ENCODE peak calls at places on chromosomes 7 and 10, in eight cellular contexts. One of them, this sample, is unnamed.

GRCh38 chr7:124328774-124329173 is 295.9 kb upstream of the TMEM229A start:
- DNase-seq in stomach: no peak
- DNase-seq in spleen: no peak
- DNase-seq in breast epithelium: no peak
- DNase-seq in suprapubic skin: no peak
- DNase-seq in GM12892: no peak
- DNase-seq in GM23338: no peak
- DNase-seq in transverse colon: no peak
- DNase-seq in this sample: no peak

GRCh38 chr10:96556003-96556402 is 30.8 kb downstream of the TM9SF3 start:
- DNase-seq in stomach: no peak
- DNase-seq in spleen: no peak
- DNase-seq in breast epithelium: no peak
- DNase-seq in suprapubic skin: no peak
- DNase-seq in GM12892: no peak
- DNase-seq in GM23338: peak; percentile 53
- DNase-seq in transverse colon: no peak
- DNase-seq in this sample: no peak

GRCh38 chr10:17742918-17743317 is 9.1 kb upstream of the TMEM236 start:
- DNase-seq in stomach: peak; percentile 58
- DNase-seq in spleen: no peak
- DNase-seq in breast epithelium: peak; percentile 54
- DNase-seq in suprapubic skin: no peak
- DNase-seq in GM12892: no peak
- DNase-seq in GM23338: peak; percentile 66
- DNase-seq in transverse colon: peak; percentile 66
- DNase-seq in this sample: no peak

GRCh38 chr7:98300595-98301372 is 19.3 kb downstream of the BRI3 start:
- DNase-seq in stomach: no peak
- DNase-seq in spleen: no peak
- DNase-seq in breast epithelium: no peak
- DNase-seq in suprapubic skin: no peak
- DNase-seq in GM12892: no peak
- DNase-seq in GM23338: no peak
- DNase-seq in transverse colon: no peak
- DNase-seq in this sample: no peak

GRCh38 chr7:87220734-87221215 is 1.2 kb upstream of the TMEM243 start:
- DNase-seq in stomach: no peak
- DNase-seq in spleen: no peak
- DNase-seq in breast epithelium: no peak
- DNase-seq in suprapubic skin: no peak
- DNase-seq in GM12892: no peak
- DNase-seq in GM23338: peak; percentile 30
- DNase-seq in transverse colon: peak; percentile 28
- DNase-seq in this sample: no peak

GRCh38 chr7:106774768-106775551 is 90.1 kb upstream of the PIK3CG start:
- DNase-seq in stomach: no peak
- DNase-seq in spleen: no peak
- DNase-seq in breast epithelium: no peak
- DNase-seq in suprapubic skin: no peak
- DNase-seq in GM12892: no peak
- DNase-seq in GM23338: peak; percentile 38
- DNase-seq in transverse colon: no peak
- DNase-seq in this sample: no peak

GRCh38 chr7:111525100-111525499 is 37.2 kb downstream of the IMMP2L start:
- DNase-seq in stomach: no peak
- DNase-seq in spleen: no peak
- DNase-seq in breast epithelium: no peak
- DNase-seq in suprapubic skin: no peak
- DNase-seq in GM12892: no peak
- DNase-seq in GM23338: no peak
- DNase-seq in transverse colon: no peak
- DNase-seq in this sample: no peak

GRCh38 chr10:14605231-14605925 is 169.3 kb downstream of the FAM107B start:
- DNase-seq in stomach: no peak
- DNase-seq in spleen: no peak
- DNase-seq in breast epithelium: no peak
- DNase-seq in suprapubic skin: no peak
- DNase-seq in GM12892: no peak
- DNase-seq in GM23338: peak; percentile 14
- DNase-seq in transverse colon: no peak
- DNase-seq in this sample: no peak

GRCh38 chr7:102260856-102261255 is 25.8 kb upstream of the SH2B2 start:
- DNase-seq in stomach: no peak
- DNase-seq in spleen: no peak
- DNase-seq in breast epithelium: no peak
- DNase-seq in suprapubic skin: no peak
- DNase-seq in GM12892: no peak
- DNase-seq in GM23338: peak; percentile 57
- DNase-seq in transverse colon: no peak
- DNase-seq in this sample: no peak

GRCh38 chr7:39547336-39547735 is 18.9 kb upstream of the YAE1 start:
- DNase-seq in stomach: no peak
- DNase-seq in spleen: no peak
- DNase-seq in breast epithelium: no peak
- DNase-seq in suprapubic skin: no peak
- DNase-seq in GM12892: no peak
- DNase-seq in GM23338: peak; percentile 18
- DNase-seq in transverse colon: no peak
- DNase-seq in this sample: no peak

GRCh38 chr7:112484671-112485097 is 3.9 kb downstream of the LSMEM1 start:
- DNase-seq in stomach: no peak
- DNase-seq in spleen: no peak
- DNase-seq in breast epithelium: no peak
- DNase-seq in suprapubic skin: no peak
- DNase-seq in GM12892: no peak
- DNase-seq in GM23338: no peak
- DNase-seq in transverse colon: no peak
- DNase-seq in this sample: peak; percentile 75

GRCh38 chr10:36759111-36759805 is 366.1 kb upstream of the ANKRD30A start:
- DNase-seq in stomach: no peak
- DNase-seq in spleen: no peak
- DNase-seq in breast epithelium: no peak
- DNase-seq in suprapubic skin: no peak
- DNase-seq in GM12892: no peak
- DNase-seq in GM23338: no peak
- DNase-seq in transverse colon: no peak
- DNase-seq in this sample: no peak

GRCh38 chr10:20776384-20776783 is 120.7 kb downstream of the NEBL start:
- DNase-seq in stomach: no peak
- DNase-seq in spleen: no peak
- DNase-seq in breast epithelium: no peak
- DNase-seq in suprapubic skin: no peak
- DNase-seq in GM12892: no peak
- DNase-seq in GM23338: no peak
- DNase-seq in transverse colon: no peak
- DNase-seq in this sample: no peak

GRCh38 chr7:112207106-112207592 is 654 bp downstream of the ZNF277 start:
- DNase-seq in stomach: no peak
- DNase-seq in spleen: no peak
- DNase-seq in breast epithelium: no peak
- DNase-seq in suprapubic skin: no peak
- DNase-seq in GM12892: peak; percentile 4
- DNase-seq in GM23338: no peak
- DNase-seq in transverse colon: no peak
- DNase-seq in this sample: no peak

GRCh38 chr10:110432084-110432483 is 65.6 kb upstream of the DUSP5 start:
- DNase-seq in stomach: peak; percentile 22
- DNase-seq in spleen: peak; percentile 12
- DNase-seq in breast epithelium: no peak
- DNase-seq in suprapubic skin: no peak
- DNase-seq in GM12892: no peak
- DNase-seq in GM23338: no peak
- DNase-seq in transverse colon: no peak
- DNase-seq in this sample: peak; percentile 7

GRCh38 chr10:29438271-29438670 is 149.4 kb downstream of the LYZL1 start:
- DNase-seq in stomach: no peak
- DNase-seq in spleen: no peak
- DNase-seq in breast epithelium: no peak
- DNase-seq in suprapubic skin: no peak
- DNase-seq in GM12892: no peak
- DNase-seq in GM23338: no peak
- DNase-seq in transverse colon: no peak
- DNase-seq in this sample: no peak

GRCh38 chr7:96654630-96655188 is 54.9 kb downstream of the SEM1 start:
- DNase-seq in stomach: no peak
- DNase-seq in spleen: no peak
- DNase-seq in breast epithelium: no peak
- DNase-seq in suprapubic skin: no peak
- DNase-seq in GM12892: no peak
- DNase-seq in GM23338: no peak
- DNase-seq in transverse colon: no peak
- DNase-seq in this sample: no peak

GRCh38 chr7:96658011-96658391 is 51.6 kb downstream of the SEM1 start:
- DNase-seq in stomach: no peak
- DNase-seq in spleen: no peak
- DNase-seq in breast epithelium: no peak
- DNase-seq in suprapubic skin: no peak
- DNase-seq in GM12892: no peak
- DNase-seq in GM23338: no peak
- DNase-seq in transverse colon: no peak
- DNase-seq in this sample: no peak

GRCh38 chr7:96655956-96656355 is 53.7 kb downstream of the SEM1 start:
- DNase-seq in stomach: no peak
- DNase-seq in spleen: no peak
- DNase-seq in breast epithelium: no peak
- DNase-seq in suprapubic skin: no peak
- DNase-seq in GM12892: no peak
- DNase-seq in GM23338: no peak
- DNase-seq in transverse colon: no peak
- DNase-seq in this sample: no peak

GRCh38 chr7:96663457-96663856 is 46.2 kb downstream of the SEM1 start:
- DNase-seq in stomach: no peak
- DNase-seq in spleen: no peak
- DNase-seq in breast epithelium: no peak
- DNase-seq in suprapubic skin: no peak
- DNase-seq in GM12892: no peak
- DNase-seq in GM23338: no peak
- DNase-seq in transverse colon: no peak
- DNase-seq in this sample: no peak

DNA sequence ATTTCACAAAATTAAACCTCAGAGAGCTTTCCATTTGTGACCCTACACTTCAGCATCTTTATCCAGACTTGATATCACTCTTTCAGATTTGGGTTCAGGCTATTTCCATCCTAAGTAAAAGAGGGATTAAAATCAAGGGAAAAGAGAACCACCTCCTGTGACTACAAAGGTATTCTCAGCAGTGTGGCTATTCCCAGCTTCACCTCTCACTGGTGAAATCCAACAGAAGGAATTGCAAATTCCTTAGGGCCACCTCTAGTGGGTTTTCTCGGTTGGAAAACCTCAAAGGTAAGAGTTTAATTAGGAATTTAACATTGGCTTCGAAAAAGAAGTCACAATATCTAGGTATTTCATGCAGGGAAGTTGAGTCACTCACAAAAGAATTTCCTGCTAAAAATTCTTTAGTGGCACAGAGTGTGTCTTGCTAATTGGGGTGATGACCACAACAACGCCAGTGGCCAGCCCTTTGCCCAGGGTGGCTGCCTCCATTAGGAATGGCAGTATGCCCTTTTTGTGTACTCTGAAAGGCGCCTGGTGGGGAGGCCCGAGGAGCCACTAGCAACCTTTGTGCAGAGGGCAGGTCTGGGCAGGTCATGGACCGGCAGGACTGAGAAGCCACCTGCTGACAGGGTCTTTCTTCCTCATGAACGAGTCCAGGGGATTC is 52.2 kb downstream of the SEM1 start:
- DNase-seq in stomach: no peak
- DNase-seq in spleen: no peak
- DNase-seq in breast epithelium: no peak
- DNase-seq in suprapubic skin: no peak
- DNase-seq in GM12892: no peak
- DNase-seq in GM23338: peak; percentile 21
- DNase-seq in transverse colon: no peak
- DNase-seq in this sample: no peak
- TF ChIP-seq POLR2AphosphoS5 in stomach: no peak
- TF ChIP-seq POLR2AphosphoS5 in spleen: no peak
- TF ChIP-seq POLR2AphosphoS5 in breast epithelium: no peak
- TF ChIP-seq POLR2AphosphoS5 in suprapubic skin: no peak
- TF ChIP-seq POLR2AphosphoS5 in GM12892: no peak
- TF ChIP-seq POLR2AphosphoS5 in GM23338: no peak
- TF ChIP-seq POLR2AphosphoS5 in transverse colon: no peak
- TF ChIP-seq POLR2AphosphoS5 in this sample: no peak

GRCh38 chr7:129784783-129785456 is 167.8 kb downstream of the UBE2H start:
- DNase-seq in stomach: peak; percentile 35
- DNase-seq in spleen: peak; percentile 81
- DNase-seq in breast epithelium: no peak
- DNase-seq in suprapubic skin: no peak
- DNase-seq in GM12892: no peak
- DNase-seq in GM23338: peak; percentile 63
- DNase-seq in transverse colon: peak; percentile 61
- DNase-seq in this sample: no peak
- TF ChIP-seq POLR2AphosphoS5 in stomach: no peak
- TF ChIP-seq POLR2AphosphoS5 in spleen: no peak
- TF ChIP-seq POLR2AphosphoS5 in breast epithelium: no peak
- TF ChIP-seq POLR2AphosphoS5 in suprapubic skin: no peak
- TF ChIP-seq POLR2AphosphoS5 in GM12892: no peak
- TF ChIP-seq POLR2AphosphoS5 in GM23338: no peak
- TF ChIP-seq POLR2AphosphoS5 in transverse colon: no peak
- TF ChIP-seq POLR2AphosphoS5 in this sample: no peak

GRCh38 chr7:25908154-25908948 is 243.6 kb upstream of the NFE2L3 start:
- DNase-seq in stomach: no peak
- DNase-seq in spleen: no peak
- DNase-seq in breast epithelium: no peak
- DNase-seq in suprapubic skin: no peak
- DNase-seq in GM12892: no peak
- DNase-seq in GM23338: no peak
- DNase-seq in transverse colon: no peak
- DNase-seq in this sample: no peak
- TF ChIP-seq POLR2AphosphoS5 in stomach: no peak
- TF ChIP-seq POLR2AphosphoS5 in spleen: no peak
- TF ChIP-seq POLR2AphosphoS5 in breast epithelium: no peak
- TF ChIP-seq POLR2AphosphoS5 in suprapubic skin: no peak
- TF ChIP-seq POLR2AphosphoS5 in GM12892: no peak
- TF ChIP-seq POLR2AphosphoS5 in GM23338: no peak
- TF ChIP-seq POLR2AphosphoS5 in transverse colon: no peak
- TF ChIP-seq POLR2AphosphoS5 in this sample: no peak

DNA sequence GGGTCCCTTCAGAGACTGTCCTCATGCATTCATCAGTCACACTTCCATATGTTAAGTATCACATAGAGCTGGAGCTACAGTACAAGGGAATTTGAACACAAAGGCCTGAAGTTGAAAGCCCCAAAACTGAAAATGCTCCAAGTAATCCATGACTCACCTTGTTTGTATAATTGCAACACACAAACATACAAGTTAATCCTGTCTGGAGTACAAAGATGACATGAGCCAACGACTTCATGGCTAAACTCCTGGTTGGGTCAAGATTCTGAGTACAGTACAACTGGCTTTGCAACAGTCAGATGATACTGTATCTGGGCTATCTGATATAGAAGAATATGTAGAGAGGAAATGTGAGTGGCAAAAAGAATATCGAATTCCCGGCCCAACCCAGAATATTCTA is 73.1 kb upstream of the AASS start:
- DNase-seq in stomach: no peak
- DNase-seq in spleen: no peak
- DNase-seq in breast epithelium: no peak
- DNase-seq in suprapubic skin: no peak
- DNase-seq in GM12892: no peak
- DNase-seq in GM23338: no peak
- DNase-seq in transverse colon: no peak
- DNase-seq in this sample: no peak
- TF ChIP-seq POLR2AphosphoS5 in stomach: no peak
- TF ChIP-seq POLR2AphosphoS5 in spleen: no peak
- TF ChIP-seq POLR2AphosphoS5 in breast epithelium: no peak
- TF ChIP-seq POLR2AphosphoS5 in suprapubic skin: no peak
- TF ChIP-seq POLR2AphosphoS5 in GM12892: no peak
- TF ChIP-seq POLR2AphosphoS5 in GM23338: no peak
- TF ChIP-seq POLR2AphosphoS5 in transverse colon: no peak
- TF ChIP-seq POLR2AphosphoS5 in this sample: no peak